ENCODE peak calls at places on chromosomes 13 and 19, in seven cellular contexts. X is K562, E is SK-N-SH, Z is GM12892, L is H1, C is GM12878, U is HepG2. Y is an unnamed sample.

GRCh38 chr19:40143612-40144011 is 47.6 kb upstream of the MAP3K10 start:
- DNase-seq in X (no peak), E (no peak), Z (no peak), L (no peak), C (no peak), U (no peak), Y (no peak)

GRCh38 chr19:3366761-3367571 is 583 bp downstream of the NFIC start:
- DNase-seq in X (peak), E (peak), Z (peak), L (no peak), C (no peak), U (no peak), Y (no peak)

GRCh38 chr19:55210120-55210493 is 806 bp upstream of the PTPRH start:
- DNase-seq in X (peak), E (no peak), Z (no peak), L (no peak), C (no peak), U (peak), Y (no peak)

GRCh38 chr13:102073251-102073650 is 328.6 kb downstream of the FGF14 start:
- DNase-seq in X (no peak), E (no peak), Z (no peak), L (no peak), C (no peak), U (no peak), Y (no peak)

GRCh38 chr13:97264663-97265062 is 42.5 kb downstream of the MBNL2 start:
- DNase-seq in X (no peak), E (no peak), Z (no peak), L (no peak), C (no peak), U (no peak), Y (no peak)

GRCh38 chr19:55196803-55197202 is 12.5 kb downstream of the PTPRH start:
- DNase-seq in X (no peak), E (no peak), Z (no peak), L (no peak), C (no peak), U (no peak), Y (no peak)

GRCh38 chr13:107518292-107518691 is 697.0 kb downstream of the LIG4 start:
- DNase-seq in X (no peak), E (no peak), Z (no peak), L (no peak), C (no peak), U (no peak), Y (no peak)

GRCh38 chr13:75788494-75788991 is 152.4 kb downstream of the LMO7 start:
- DNase-seq in X (no peak), E (no peak), Z (no peak), L (no peak), C (no peak), U (no peak), Y (no peak)

GRCh38 chr13:50309200-50309848 is 294.1 kb downstream of the KCNRG start:
- DNase-seq in X (no peak), E (no peak), Z (no peak), L (no peak), C (no peak), U (no peak), Y (no peak)

GRCh38 chr19:17871878-17872250 is at the start of gene SLC5A5:
- DNase-seq in X (peak), E (peak), Z (no peak), L (no peak), C (no peak), U (no peak), Y (no peak)

GRCh38 chr13:113273856-113274590 is 23.0 kb upstream of the LAMP1 start:
- DNase-seq in X (peak), E (no peak), Z (no peak), L (no peak), C (no peak), U (no peak), Y (no peak)

GRCh38 chr13:113034451-113035208 is 65.6 kb downstream of the MCF2L start:
- DNase-seq in X (peak), E (peak), Z (no peak), L (no peak), C (no peak), U (peak), Y (no peak)

GRCh38 chr19:13095934-13096890 is 6.4 kb downstream of the LYL1 start:
- DNase-seq in X (peak), E (peak), Z (no peak), L (no peak), C (no peak), U (peak), Y (no peak)

GRCh38 chr13:21436582-21436981 is 22.5 kb downstream of the ZDHHC20 start:
- DNase-seq in X (no peak), E (no peak), Z (no peak), L (no peak), C (no peak), U (no peak), Y (no peak)

GRCh38 chr13:100156786-100157185 is 67.9 kb downstream of the PCCA start:
- DNase-seq in X (no peak), E (no peak), Z (no peak), L (no peak), C (no peak), U (no peak), Y (no peak)

GRCh38 chr13:79776538-79776937 is 295.6 kb downstream of the NDFIP2 start:
- DNase-seq in X (no peak), E (no peak), Z (no peak), L (no peak), C (no peak), U (no peak), Y (no peak)

GRCh38 chr13:25354377-25354776 is 17.4 kb upstream of the ATP8A2 start:
- DNase-seq in X (no peak), E (no peak), Z (no peak), L (no peak), C (no peak), U (peak), Y (no peak)

GRCh38 chr19:51018745-51019543 is 565 bp downstream of the KLK10 start:
- DNase-seq in X (no peak), E (no peak), Z (no peak), L (no peak), C (no peak), U (no peak), Y (no peak)

GRCh38 chr13:41407380-41407779 is 50.0 kb upstream of the RGCC start:
- DNase-seq in X (no peak), E (no peak), Z (no peak), L (no peak), C (no peak), U (no peak), Y (no peak)

GRCh38 chr19:43765109-43765876 is 10.5 kb upstream of the SMG9 start:
- DNase-seq in X (peak), E (no peak), Z (no peak), L (no peak), C (peak), U (peak), Y (no peak)

DNA sequence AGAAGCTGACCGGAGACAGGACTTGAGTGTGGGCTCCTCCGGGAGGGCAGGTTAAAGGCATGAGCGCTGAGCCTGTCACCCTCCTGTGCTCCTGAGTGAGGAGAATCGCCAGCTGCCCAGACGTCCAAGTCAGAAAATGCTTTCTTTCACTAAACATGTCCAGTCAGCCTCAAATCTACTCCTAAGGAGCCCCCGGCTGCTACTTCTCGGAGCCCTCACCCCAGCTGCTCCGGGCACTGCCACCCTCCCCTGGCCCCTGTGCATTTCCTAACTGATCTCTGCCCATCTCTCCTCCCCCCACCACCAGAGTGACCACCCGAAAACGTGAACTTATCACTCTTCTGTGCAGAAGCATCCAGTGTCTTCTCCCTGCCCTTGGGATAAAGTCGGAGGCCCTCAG is 277.5 kb upstream of the SOX1 start:
- DNase-seq in X (no peak), E (no peak), Z (no peak), L (no peak), C (no peak), U (no peak), Y (no peak)
- TF ChIP-seq TAF1 in X (no peak), E (no peak), Z (no peak), L (no peak), C (no peak), U (no peak), Y (no peak)

GRCh38 chr19:29371766-29372415 is 153.9 kb upstream of the VSTM2B start:
- DNase-seq in X (no peak), E (no peak), Z (no peak), L (no peak), C (no peak), U (no peak), Y (no peak)

GRCh38 chr19:29370276-29370675 is 155.5 kb upstream of the VSTM2B start:
- DNase-seq in X (no peak), E (no peak), Z (no peak), L (no peak), C (no peak), U (no peak), Y (no peak)

GRCh38 chr19:29372921-29373797 is 152.6 kb upstream of the VSTM2B start:
- DNase-seq in X (no peak), E (no peak), Z (no peak), L (no peak), C (no peak), U (no peak), Y (no peak)

GRCh38 chr19:29375429-29376093 is 150.2 kb upstream of the VSTM2B start:
- DNase-seq in X (no peak), E (no peak), Z (no peak), L (no peak), C (no peak), U (no peak), Y (no peak)

GRCh38 chr19:29372461-29372860 is 153.3 kb upstream of the VSTM2B start:
- DNase-seq in X (no peak), E (no peak), Z (no peak), L (no peak), C (no peak), U (no peak), Y (no peak)
- TF ChIP-seq TAF1 in X (no peak), E (no peak), Z (no peak), L (no peak), C (no peak), U (no peak), Y (no peak)

GRCh38 chr19:11281336-11282049 is 14.5 kb upstream of the TSPAN16 start:
- DNase-seq in X (no peak), E (peak), Z (no peak), L (no peak), C (no peak), U (no peak), Y (no peak)

GRCh38 chr19:11291415-11291814 is 4.5 kb upstream of the TSPAN16 start:
- DNase-seq in X (no peak), E (no peak), Z (no peak), L (no peak), C (no peak), U (no peak), Y (no peak)

GRCh38 chr19:11284535-11284934 is 11.4 kb upstream of the TSPAN16 start:
- DNase-seq in X (no peak), E (no peak), Z (no peak), L (no peak), C (no peak), U (no peak), Y (no peak)

GRCh38 chr19:11288349-11288748 is 7.6 kb upstream of the TSPAN16 start:
- DNase-seq in X (peak), E (peak), Z (no peak), L (no peak), C (no peak), U (no peak), Y (no peak)

GRCh38 chr19:11286312-11286974 is 9.5 kb upstream of the TSPAN16 start:
- DNase-seq in X (no peak), E (no peak), Z (no peak), L (no peak), C (no peak), U (no peak), Y (no peak)
- TF ChIP-seq TAF1 in X (no peak), E (no peak), Z (no peak), L (no peak), C (no peak), U (no peak), Y (no peak)

GRCh38 chr19:1406496-1406817 is 929 bp upstream of the DAZAP1 start:
- DNase-seq in X (no peak), E (no peak), Z (no peak), L (no peak), C (peak), U (no peak), Y (no peak)
- TF ChIP-seq TAF1 in X (no peak), E (no peak), Z (no peak), L (no peak), C (no peak), U (no peak), Y (no peak)

GRCh38 chr19:47228937-47229673 is 1.9 kb downstream of the BBC3 start:
- DNase-seq in X (peak), E (no peak), Z (no peak), L (no peak), C (no peak), U (peak), Y (no peak)
- TF ChIP-seq TAF1 in X (no peak), E (no peak), Z (no peak), L (no peak), C (no peak), U (no peak), Y (no peak)

DNA sequence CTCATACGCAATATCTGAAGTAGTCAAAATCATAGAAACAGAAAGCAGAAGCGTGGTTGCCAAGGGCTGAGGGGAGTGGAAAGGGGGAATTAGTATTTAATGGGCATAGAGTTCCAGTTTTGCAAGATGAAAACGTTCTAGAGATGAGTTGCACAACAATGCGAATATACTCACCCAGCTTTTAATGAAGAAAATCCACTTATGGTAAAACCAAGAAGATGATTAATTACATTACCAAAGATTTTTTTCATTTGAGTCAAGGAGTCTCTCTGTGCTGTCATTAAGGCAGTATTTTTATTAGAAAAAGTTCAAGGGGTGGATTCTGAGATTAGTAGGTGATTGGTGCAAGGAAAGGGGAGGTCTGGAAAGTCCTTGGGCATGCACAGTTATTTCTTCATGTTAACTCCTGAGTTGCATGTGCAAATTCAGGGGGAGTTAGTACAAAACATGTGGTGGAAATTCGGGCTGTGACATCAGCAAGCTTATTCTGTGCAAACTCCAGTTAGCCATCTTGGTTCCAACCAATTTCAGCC is 6.9 kb upstream of the CBY2 start:
- DNase-seq in X (no peak), E (no peak), Z (no peak), L (no peak), C (peak), U (no peak), Y (no peak)
- TF ChIP-seq TAF1 in X (no peak), E (no peak), Z (no peak), L (no peak), C (no peak), U (no peak), Y (peak)

GRCh38 chr13:98548230-98548629 is 28.7 kb downstream of the STK24 start:
- DNase-seq in X (no peak), E (no peak), Z (no peak), L (no peak), C (no peak), U (no peak), Y (no peak)
- TF ChIP-seq TAF1 in X (no peak), E (no peak), Z (no peak), L (no peak), C (no peak), U (no peak), Y (no peak)

DNA sequence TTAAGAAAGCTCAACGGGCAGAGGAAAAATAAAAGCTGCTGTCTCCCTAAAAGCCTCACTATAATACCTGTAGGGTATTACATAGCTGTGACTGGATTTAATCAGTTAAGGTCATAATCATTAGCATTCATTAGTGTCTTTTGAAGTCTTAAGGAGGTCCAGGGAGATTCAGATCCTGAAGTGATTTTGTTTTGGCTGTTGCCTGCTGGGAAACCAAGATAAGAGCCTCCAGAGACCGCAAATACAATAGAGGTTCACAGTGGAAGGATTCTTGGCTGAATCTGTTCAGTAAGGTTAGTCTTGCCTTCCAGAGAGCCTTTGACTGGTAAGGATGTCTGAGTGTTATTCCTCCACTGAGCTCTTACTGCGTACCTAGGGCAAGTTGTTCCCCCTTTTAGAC is 54.0 kb upstream of the TNFRSF19 start:
- DNase-seq in X (no peak), E (no peak), Z (no peak), L (no peak), C (no peak), U (no peak), Y (no peak)
- TF ChIP-seq TAF1 in X (no peak), E (no peak), Z (no peak), L (no peak), C (no peak), U (no peak), Y (no peak)